ENCODE peak calls at places on chromosome 5, in ten cellular contexts. T, J, K, I, E, Y, B, L, D and U are unnamed samples.

GRCh38 chr5:178589180-178590140 is 733 bp downstream of the COL23A1 start:
- DNase-seq in T (no peak), J (no peak), K (peak), I (no peak), E (no peak), Y (no peak), B (peak), L (no peak), D (peak), U (no peak)

GRCh38 chr5:94423411-94423810 is 195.0 kb downstream of the KIAA0825 start:
- DNase-seq in T (no peak), J (no peak), K (no peak), I (no peak), E (no peak), Y (no peak), B (no peak), L (no peak), D (no peak), U (no peak)

GRCh38 chr5:174327317-174327864 is 281.9 kb downstream of the NSG2 start:
- DNase-seq in T (peak), J (no peak), K (peak), I (peak), E (no peak), Y (peak), B (peak), L (peak), D (no peak), U (peak)

GRCh38 chr5:107541400-107541799 is 129.3 kb downstream of the EFNA5 start:
- DNase-seq in T (no peak), J (no peak), K (no peak), I (no peak), E (no peak), Y (no peak), B (no peak), L (no peak), D (no peak), U (no peak)

GRCh38 chr5:150394103-150394502 is 18.6 kb downstream of the CD74 start:
- DNase-seq in T (no peak), J (no peak), K (no peak), I (no peak), E (no peak), Y (no peak), B (no peak), L (no peak), D (no peak), U (no peak)

GRCh38 chr5:96692436-96692835 is 30.3 kb downstream of the CAST start:
- DNase-seq in T (no peak), J (no peak), K (no peak), I (no peak), E (no peak), Y (no peak), B (no peak), L (no peak), D (no peak), U (no peak)

GRCh38 chr5:110258460-110258859 is 468.0 kb downstream of the TMEM232 start:
- DNase-seq in T (no peak), J (no peak), K (no peak), I (no peak), E (peak), Y (no peak), B (peak), L (no peak), D (no peak), U (no peak)

GRCh38 chr5:122673343-122673742 is 101.5 kb upstream of the SNX2 start:
- DNase-seq in T (no peak), J (no peak), K (no peak), I (no peak), E (peak), Y (no peak), B (no peak), L (no peak), D (no peak), U (no peak)

GRCh38 chr5:12655675-12656074 is 751.4 kb upstream of the CTNND2 start:
- DNase-seq in T (no peak), J (no peak), K (no peak), I (no peak), E (no peak), Y (no peak), B (no peak), L (no peak), D (no peak), U (no peak)

GRCh38 chr5:94968507-94969095 is 316.3 kb downstream of the MCTP1 start:
- DNase-seq in T (peak), J (peak), K (peak), I (peak), E (peak), Y (no peak), B (peak), L (no peak), D (no peak), U (peak)

GRCh38 chr5:1666812-1667588 is 132.6 kb downstream of the MRPL36 start:
- DNase-seq in T (peak), J (no peak), K (peak), I (peak), E (no peak), Y (no peak), B (peak), L (peak), D (no peak), U (no peak)

GRCh38 chr5:146510528-146510927 is 5.5 kb downstream of the GPR151 start:
- DNase-seq in T (no peak), J (no peak), K (no peak), I (no peak), E (peak), Y (no peak), B (no peak), L (no peak), D (no peak), U (no peak)